ENCODE peak calls at places on chromosomes 16 and 17, in four cellular contexts. M is progenitor cell of endocrine pancreas, W is cardiac fibroblast, U is ovary. R is an unnamed sample.

GRCh38 chr17:260031-260791 is 78.8 kb upstream of the DOC2B start:
- DNase-seq in M (no peak), W (no peak), U (no peak), R (no peak)

GRCh38 chr17:44416558-44417289 is 27.3 kb upstream of the ITGA2B start:
- DNase-seq in M (no peak), W (no peak), U (no peak), R (no peak)

GRCh38 chr17:3788200-3788599 is 12.8 kb downstream of the ITGAE start:
- DNase-seq in M (no peak), W (no peak), U (no peak), R (no peak)

GRCh38 chr16:80527297-80527696 is 13.5 kb upstream of the DYNLRB2 start:
- DNase-seq in M (peak), W (peak), U (no peak), R (peak)

GRCh38 chr17:75077490-75078096 is 10.2 kb upstream of the SLC16A5 start:
- DNase-seq in M (no peak), W (peak), U (peak), R (no peak)

GRCh38 chr17:42659079-42659931 is at the start of gene TUBG2:
- DNase-seq in M (peak), W (peak), U (peak), R (peak)

GRCh38 chr17:27975146-27976011 is 67.1 kb upstream of the NLK start:
- DNase-seq in M (no peak), W (peak), U (no peak), R (peak)

GRCh38 chr16:1906052-1906845 is 12.0 kb downstream of the HS3ST6 start:
- DNase-seq in M (no peak), W (no peak), U (no peak), R (no peak)

GRCh38 chr17:36001862-36002603 is 680 bp upstream of the CCL15 start:
- DNase-seq in M (no peak), W (no peak), U (no peak), R (peak)

GRCh38 chr17:36000730-36001108 is 634 bp downstream of the CCL15 start:
- DNase-seq in M (no peak), W (no peak), U (no peak), R (no peak)

GRCh38 chr17:36004604-36005003 is 3.3 kb upstream of the CCL15 start:
- DNase-seq in M (no peak), W (no peak), U (no peak), R (no peak)

GRCh38 chr17:36001109-36001735 is at the start of gene CCL15:
- DNase-seq in M (no peak), W (no peak), U (no peak), R (no peak)

DNA sequence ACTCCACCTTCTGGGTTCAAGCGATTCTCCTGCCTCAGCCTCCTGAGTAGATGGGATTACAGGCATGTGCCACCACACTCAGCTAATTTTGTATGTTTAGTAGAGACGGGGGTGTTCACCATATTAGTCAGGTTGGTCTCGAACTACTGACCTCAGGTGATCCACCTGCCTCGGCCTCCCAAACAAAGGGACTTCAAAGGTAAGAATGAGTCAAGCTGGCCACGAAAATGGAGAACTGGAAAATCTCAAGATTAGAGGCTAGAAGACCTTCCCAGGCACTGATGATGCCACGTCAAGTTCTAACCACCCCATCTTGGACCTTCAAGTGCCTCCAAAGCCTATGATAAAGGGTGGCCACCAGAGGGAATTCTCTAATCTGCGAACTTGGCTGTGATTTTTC is 1.3 kb upstream of the CCL15 start:
- DNase-seq in M (no peak), W (no peak), U (no peak), R (no peak)
- TF ChIP-seq CTCF in M (no peak), W (no peak), U (no peak), R (no peak)

DNA sequence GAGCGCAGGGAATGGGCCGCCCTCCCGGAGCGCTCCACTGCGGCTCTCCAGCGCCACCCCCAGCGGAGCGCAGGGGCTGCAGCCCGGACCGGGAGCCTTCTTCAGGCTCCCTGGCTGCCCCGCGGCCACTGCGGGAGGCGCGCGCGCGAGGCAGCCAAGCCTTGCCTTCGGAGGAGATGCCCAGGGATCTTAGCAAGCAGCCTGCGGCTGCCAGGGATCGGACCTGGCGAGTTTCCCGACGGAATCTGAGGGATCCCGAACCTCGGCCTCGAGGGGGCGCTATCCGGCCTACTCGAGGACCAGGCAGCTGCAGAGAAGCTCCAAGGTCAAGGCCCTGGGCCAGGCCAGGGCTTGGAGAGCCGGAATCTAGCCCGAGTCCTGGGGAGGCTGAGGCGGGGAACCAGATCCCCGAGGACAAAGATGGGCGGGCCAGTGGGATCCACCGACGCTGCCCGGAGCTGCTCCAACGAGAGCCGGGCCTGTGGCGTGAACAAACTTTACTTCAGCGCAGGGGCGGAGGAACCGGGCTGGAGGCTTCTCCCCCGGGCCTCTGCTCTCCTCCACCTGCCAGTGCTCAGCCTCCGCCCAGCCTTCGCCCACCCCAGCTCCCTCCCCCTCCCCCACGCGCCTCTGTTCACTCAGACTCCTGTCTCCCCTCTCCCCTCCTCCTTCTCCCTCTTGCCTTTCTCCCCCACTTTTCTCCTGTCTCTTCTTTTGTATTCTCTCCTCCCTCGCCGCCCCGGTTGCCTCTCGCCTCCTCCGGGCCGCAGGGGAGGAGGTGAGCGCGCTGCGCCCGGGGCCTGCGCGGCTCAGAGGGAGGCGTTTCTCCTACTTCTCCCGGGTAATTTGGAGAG is at the start of gene IRX6:
- DNase-seq in M (peak), W (no peak), U (no peak), R (no peak)
- TF ChIP-seq CTCF in M (peak), W (peak), U (no peak), R (peak)

GRCh38 chr17:19303367-19303776 is 59.2 kb downstream of the B9D1 start:
- DNase-seq in M (no peak), W (no peak), U (no peak), R (no peak)
- TF ChIP-seq CTCF in M (no peak), W (no peak), U (no peak), R (no peak)

GRCh38 chr16:766820-767640 is 6.5 kb downstream of the MSLN start:
- DNase-seq in M (no peak), W (no peak), U (no peak), R (no peak)
- TF ChIP-seq CTCF in M (no peak), W (no peak), U (no peak), R (no peak)

GRCh38 chr17:57739402-57740224 is 5.5 kb downstream of the CCDC182 start:
- DNase-seq in M (no peak), W (peak), U (no peak), R (peak)
- TF ChIP-seq CTCF in M (peak), W (peak), U (no peak), R (peak)

GRCh38 chr16:53985865-53986264 is 281.9 kb downstream of the FTO start:
- DNase-seq in M (no peak), W (no peak), U (no peak), R (peak)

GRCh38 chr16:53982631-53983042 is 278.7 kb downstream of the FTO start:
- DNase-seq in M (no peak), W (no peak), U (no peak), R (peak)

GRCh38 chr16:53984936-53985335 is 281.0 kb downstream of the FTO start:
- DNase-seq in M (no peak), W (no peak), U (no peak), R (peak)

DNA sequence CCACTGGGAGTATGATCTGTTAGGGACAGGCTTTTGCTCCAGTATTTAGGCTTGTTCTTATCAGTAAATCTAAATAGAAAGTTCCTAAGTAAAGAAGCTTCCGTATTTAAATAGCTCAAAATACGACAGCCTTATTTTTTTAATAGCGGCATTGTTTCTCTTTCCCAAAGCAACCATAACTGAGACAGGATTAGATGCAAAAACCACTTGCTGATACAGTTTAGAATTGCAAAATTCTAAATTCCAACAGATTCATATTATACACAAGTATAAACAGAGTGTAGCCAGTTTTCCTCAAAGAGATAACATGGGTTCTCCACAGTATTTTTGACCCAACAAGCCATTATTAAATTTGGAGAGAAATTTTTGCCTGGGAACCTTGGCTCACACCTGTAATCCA is 276.7 kb downstream of the FTO start:
- DNase-seq in M (no peak), W (no peak), U (no peak), R (no peak)
- TF ChIP-seq CTCF in M (no peak), W (no peak), U (no peak), R (no peak)

DNA sequence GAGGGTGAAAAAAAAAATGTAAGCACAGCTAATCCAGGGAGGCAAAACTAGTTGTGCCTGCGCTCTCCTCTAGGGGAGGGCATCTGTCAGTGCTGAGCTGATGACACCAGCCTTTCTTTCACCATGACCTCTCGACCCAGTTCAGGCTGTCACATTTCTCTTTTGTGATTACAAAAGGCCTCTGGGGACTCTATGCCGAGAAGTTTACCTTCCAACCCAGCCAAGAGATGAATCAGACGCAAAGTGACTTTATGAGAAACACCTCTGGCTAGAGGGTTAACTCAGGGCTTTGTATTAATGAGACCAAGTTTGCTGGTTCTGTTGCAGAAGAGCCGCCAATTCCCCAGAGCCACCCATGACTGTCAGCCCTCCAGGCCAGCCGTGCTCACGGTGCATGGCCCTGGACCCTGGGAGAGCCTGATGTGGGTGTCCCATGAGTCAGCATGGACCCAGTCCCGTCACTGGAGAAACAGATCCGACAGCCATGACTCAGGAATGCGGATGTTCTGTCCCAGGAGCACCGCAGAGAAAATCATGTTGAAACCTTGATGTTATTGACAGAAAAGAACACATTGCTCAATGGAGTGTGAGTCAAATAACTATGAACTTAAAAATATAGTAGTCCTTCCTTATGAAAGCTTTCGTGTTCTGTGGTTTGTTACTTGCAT is 437.2 kb downstream of the HS3ST3B1 start:
- DNase-seq in M (no peak), W (peak), U (no peak), R (peak)
- TF ChIP-seq CTCF in M (peak), W (peak), U (no peak), R (peak)

DNA sequence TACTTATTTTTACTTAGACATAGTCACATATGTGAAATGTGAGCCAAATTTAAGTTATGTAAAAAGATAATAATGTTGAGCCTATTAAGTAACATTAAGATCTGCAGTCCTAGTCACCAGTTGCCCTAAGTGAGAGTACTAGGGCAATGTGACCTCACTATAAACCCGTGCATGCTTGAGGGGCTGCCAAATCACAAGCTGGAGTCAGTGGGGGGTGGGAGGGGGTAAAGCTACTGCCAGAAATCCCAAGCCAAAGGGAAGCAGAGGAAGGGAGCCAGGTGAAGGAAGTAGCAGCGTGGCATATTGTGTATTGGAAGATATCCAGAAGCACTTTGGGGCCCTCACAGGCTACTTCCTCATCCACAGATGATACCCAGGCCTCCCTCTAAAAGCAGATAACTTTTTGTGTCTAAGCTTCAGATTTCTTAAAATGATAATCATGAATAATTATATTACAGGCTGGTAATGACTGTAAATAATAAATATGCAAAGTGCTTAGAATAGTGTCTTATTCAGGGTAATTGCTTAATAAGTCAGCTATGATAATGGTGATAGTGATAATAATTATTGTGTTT is 134.1 kb downstream of the CA10 start:
- DNase-seq in M (no peak), W (peak), U (peak), R (no peak)
- TF ChIP-seq CTCF in M (no peak), W (no peak), U (no peak), R (no peak)

DNA sequence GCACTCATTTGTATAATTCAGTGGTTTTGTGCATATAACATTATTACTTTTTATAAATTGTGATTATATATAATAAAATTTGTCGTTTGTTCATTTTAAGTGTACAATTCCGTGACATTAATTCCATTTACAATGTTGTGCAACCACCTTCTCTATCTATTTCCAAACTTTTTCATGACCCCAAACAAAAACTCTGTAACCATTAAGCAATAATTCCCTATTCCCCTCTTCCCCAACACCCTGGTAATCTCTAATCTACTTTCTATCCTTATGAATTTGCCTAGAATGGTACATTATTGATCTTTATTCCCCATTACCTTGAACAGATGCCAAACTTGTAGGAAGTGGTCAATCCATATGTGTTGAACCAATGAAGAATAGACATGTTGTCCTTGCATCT is 61.3 kb upstream of the SMIM36 start:
- DNase-seq in M (no peak), W (no peak), U (no peak), R (no peak)
- TF ChIP-seq CTCF in M (no peak), W (no peak), U (no peak), R (no peak)

R was measured in bronchial epithelial cell.